ENCODE peak calls at places on chromosomes 4 and X, in four cellular contexts. K is K562, T is endothelial cell of umbilical vein, A is keratinocyte. C is an unnamed sample.

GRCh38 chr4:5772528-5773270 is 61.7 kb downstream of the EVC start:
- DNase-seq in K (no peak), T (no peak), A (no peak), C (no peak)

GRCh38 chr4:172706000-172706399 is 462.6 kb upstream of the GALNT7 start:
- DNase-seq in K (no peak), T (no peak), A (no peak), C (no peak)

GRCh38 chrX:34559325-34559724 is 97.8 kb downstream of the TMEM47 start:
- DNase-seq in K (no peak), T (peak; percentile 40), A (no peak), C (peak; percentile 17)

GRCh38 chrX:136814847-136815634 is 34.3 kb upstream of the ARHGEF6 start:
- DNase-seq in K (no peak), T (no peak), A (no peak), C (no peak)

GRCh38 chr4:173121044-173121685 is 47.4 kb upstream of the GALNT7 start:
- DNase-seq in K (no peak), T (peak; percentile 15), A (no peak), C (peak; percentile 25)

GRCh38 chr4:28225689-28226353 is 1365.2 kb downstream of the STIM2 start:
- DNase-seq in K (no peak), T (peak; percentile 8), A (no peak), C (no peak)

GRCh38 chr4:17823871-17824669 is 13.3 kb downstream of the NCAPG start:
- DNase-seq in K (no peak), T (no peak), A (no peak), C (no peak)

GRCh38 chr4:77141964-77142641 is 14.9 kb upstream of the CCNG2 start:
- DNase-seq in K (no peak), T (no peak), A (no peak), C (no peak)

GRCh38 chr4:87985887-87986200 is 10.3 kb downstream of the SPP1 start:
- DNase-seq in K (no peak), T (no peak), A (no peak), C (no peak)

GRCh38 chr4:8539661-8540060 is 40.5 kb upstream of the GPR78 start:
- DNase-seq in K (no peak), T (no peak), A (no peak), C (no peak)

GRCh38 chr4:508675-509373 is 9.8 kb downstream of the PIGG start:
- DNase-seq in K (no peak), T (no peak), A (no peak), C (no peak)

GRCh38 chr4:185110375-185110823 is 32.7 kb upstream of the SLC25A4 start:
- DNase-seq in K (no peak), T (no peak), A (no peak), C (no peak)

GRCh38 chr4:155745984-155746383 is 12.8 kb upstream of the GUCY1B1 start:
- DNase-seq in K (no peak), T (no peak), A (no peak), C (peak; percentile 82)

GRCh38 chrX:11792461-11793421 is 34.7 kb downstream of the MSL3 start:
- DNase-seq in K (no peak), T (no peak), A (no peak), C (no peak)

GRCh38 chr4:91113130-91113706 is 986.0 kb downstream of the CCSER1 start:
- DNase-seq in K (peak; percentile 8), T (peak; percentile 53), A (no peak), C (peak; percentile 6)

GRCh38 chr4:161419822-161420221 is 744.0 kb downstream of the FSTL5 start:
- DNase-seq in K (no peak), T (peak; percentile 25), A (no peak), C (no peak)

GRCh38 chrX:40806511-40807220 is 71.3 kb upstream of the MED14 start:
- DNase-seq in K (peak; percentile 27), T (no peak), A (no peak), C (no peak)

GRCh38 chr4:183898456-183898855 is 6.7 kb upstream of the STOX2 start:
- DNase-seq in K (no peak), T (no peak), A (no peak), C (no peak)

GRCh38 chr4:127188847-127189246 is 443.9 kb upstream of the INTU start:
- DNase-seq in K (no peak), T (no peak), A (no peak), C (peak; percentile 25)

GRCh38 chrX:26262121-26262523 is 46.2 kb downstream of the MAGEB5 start:
- DNase-seq in K (no peak), T (peak; percentile 91), A (peak; percentile 15), C (peak; percentile 26)

GRCh38 chr4:73870260-73870659 is 1.1 kb downstream of the CXCL1 start:
- DNase-seq in K (no peak), T (peak; percentile 20), A (no peak), C (no peak)

GRCh38 chrX:30653415-30654131 is at the start of gene GK:
- DNase-seq in K (peak; percentile 30), T (peak; percentile 3), A (no peak), C (peak; percentile 12)

GRCh38 chr4:3520796-3521600 is 11.2 kb downstream of the LRPAP1 start:
- DNase-seq in K (no peak), T (no peak), A (no peak), C (no peak)

GRCh38 chrX:29648161-29648560 is 567.2 kb upstream of the MAGEB2 start:
- DNase-seq in K (no peak), T (no peak), A (no peak), C (no peak)

GRCh38 chr4:57303012-57303751 is 193.0 kb upstream of the IGFBP7 start:
- DNase-seq in K (no peak), T (peak; percentile 28), A (no peak), C (no peak)

GRCh38 chr4:54545663-54546424 is 111.9 kb upstream of the KIT start:
- DNase-seq in K (no peak), T (no peak), A (peak; percentile 76), C (peak; percentile 26)

GRCh38 chr4:151035321-151035720 is 20.2 kb upstream of the LRBA start:
- DNase-seq in K (no peak), T (no peak), A (no peak), C (no peak)

GRCh38 chr4:113945906-113946305 is 33.5 kb downstream of the ARSJ start:
- DNase-seq in K (no peak), T (no peak), A (no peak), C (peak; percentile 71)

DNA sequence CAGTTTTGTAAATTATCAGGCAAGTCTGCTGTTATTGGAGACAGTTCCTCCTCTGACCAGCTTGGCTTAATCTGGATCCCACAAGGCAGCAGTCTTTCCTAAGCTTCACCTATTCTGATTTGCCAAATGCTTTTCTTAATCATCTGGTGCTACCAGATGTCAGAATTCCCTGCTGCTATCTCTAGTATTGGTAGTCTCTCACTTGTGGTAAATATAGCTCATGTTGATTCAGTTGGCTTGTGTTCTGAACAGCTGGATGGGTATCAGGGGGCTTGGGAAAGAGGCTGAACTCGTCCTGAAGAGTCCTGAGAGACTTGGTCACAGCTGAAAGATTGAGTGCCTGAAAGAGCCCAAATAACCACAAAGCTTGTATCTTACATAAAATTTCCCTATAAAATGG is 103.9 kb upstream of the GPRIN3 start:
- DNase-seq in K (no peak), T (no peak), A (no peak), C (peak; percentile 0)
- H3K9me1 ChIP-seq in K (no peaks in the 10 kb centered on the region), T (no peaks in the 10 kb centered on the region), A (no peaks in the 10 kb centered on the region), C (no peaks in the 10 kb centered on the region)

GRCh38 chrX:2413969-2414368 is 86.8 kb downstream of the DHRSX start:
- DNase-seq in K (no peak), T (no peak), A (no peak), C (no peak)

GRCh38 chrX:2417205-2417604 is 83.6 kb downstream of the DHRSX start:
- DNase-seq in K (no peak), T (no peak), A (no peak), C (peak; percentile 7)

GRCh38 chrX:2423293-2423692 is 77.5 kb downstream of the DHRSX start:
- DNase-seq in K (no peak), T (no peak), A (no peak), C (peak; percentile 51)

GRCh38 chrX:2414384-2414783 is 86.4 kb downstream of the DHRSX start:
- DNase-seq in K (no peak), T (no peak), A (no peak), C (no peak)

DNA sequence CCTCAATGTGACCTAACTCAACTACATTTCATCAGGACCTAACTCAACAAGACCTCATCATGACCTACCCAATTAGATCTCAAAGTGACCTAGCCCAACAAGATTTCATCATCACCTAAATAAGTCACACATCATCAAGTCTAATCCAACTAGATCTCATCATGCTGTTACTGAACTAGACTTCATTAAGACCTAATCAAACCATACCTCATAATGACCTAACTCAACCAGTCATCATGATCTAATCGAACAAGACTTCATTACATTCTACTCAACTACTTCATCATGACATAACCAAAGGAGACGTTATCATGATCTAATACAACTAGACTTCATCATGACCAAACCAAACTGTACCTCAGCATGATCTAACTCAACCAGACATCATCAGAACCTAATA is 82.8 kb downstream of the DHRSX start:
- DNase-seq in K (no peak), T (no peak), A (no peak), C (no peak)
- H3K9me1 ChIP-seq in K (no peaks in the 10 kb centered on the region), T (no peaks in the 10 kb centered on the region), A (no peaks in the 10 kb centered on the region), C (no peaks in the 10 kb centered on the region)

GRCh38 chr4:180940680-180941079 is 1302.5 kb upstream of the TENM3 start:
- DNase-seq in K (no peak), T (no peak), A (no peak), C (no peak)
- H3K9me1 ChIP-seq in K (no peaks in the 10 kb centered on the region), T (no peaks in the 10 kb centered on the region), A (no peaks in the 10 kb centered on the region), C (no peaks in the 10 kb centered on the region)

GRCh38 chrX:80749404-80749803 is 60.3 kb downstream of the BRWD3 start:
- DNase-seq in K (no peak), T (no peak), A (no peak), C (no peak)
- H3K9me1 ChIP-seq in K (no peaks in the 10 kb centered on the region), T (no peaks in the 10 kb centered on the region), A (no peaks in the 10 kb centered on the region), C (no peaks in the 10 kb centered on the region)

DNA sequence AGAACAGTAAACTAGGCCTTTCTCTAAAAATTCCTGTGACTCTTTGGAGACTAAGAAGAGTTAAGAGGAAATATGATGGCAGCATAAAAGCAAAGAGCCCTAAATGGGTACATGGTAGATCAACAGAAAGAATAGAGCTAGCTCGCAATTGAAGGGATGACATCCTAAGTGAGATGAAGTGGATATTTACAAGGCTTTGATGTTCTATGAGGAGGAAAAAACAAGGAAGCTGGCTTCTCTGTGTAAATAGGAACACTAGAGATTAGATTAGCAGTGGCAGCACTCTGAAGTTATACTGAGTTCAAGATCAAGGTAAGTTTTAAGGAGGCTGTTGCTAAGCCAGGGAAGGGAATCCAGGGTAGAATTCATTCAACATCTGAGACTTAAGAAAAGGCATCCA is 73.1 kb upstream of the MBNL3 start:
- DNase-seq in K (no peak), T (no peak), A (no peak), C (no peak)
- H3K9me1 ChIP-seq in K (no peaks in the 10 kb centered on the region), T (no peaks in the 10 kb centered on the region), A (no peaks in the 10 kb centered on the region), C (no peaks in the 10 kb centered on the region)

DNA sequence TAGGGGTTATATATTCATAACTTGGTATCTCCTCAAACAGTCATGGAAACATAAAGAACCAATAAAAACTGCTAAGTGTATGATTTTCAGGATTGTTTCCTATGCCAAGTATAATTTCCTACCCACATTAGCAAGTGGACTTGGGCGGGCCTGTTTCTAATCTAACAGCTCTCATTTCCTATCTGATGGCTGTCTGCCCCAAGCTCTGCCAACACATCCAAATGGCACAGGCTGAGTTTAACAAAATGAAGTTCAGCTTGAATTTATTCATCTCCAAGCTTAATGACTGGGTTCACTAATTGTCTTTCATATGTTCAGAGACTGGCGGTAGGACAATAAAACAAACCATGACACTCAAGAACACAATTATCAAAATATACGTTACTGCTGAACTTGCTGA is 55.5 kb upstream of the S100G start:
- DNase-seq in K (no peak), T (peak; percentile 49), A (no peak), C (no peak)
- H3K9me1 ChIP-seq in K (no peaks in the 10 kb centered on the region), T (no peaks in the 10 kb centered on the region), A (peaks cover 3% of the 10 kb centered on the region), C (no peaks in the 10 kb centered on the region)